ENCODE peak calls at places on chromosomes 13 and 19, in seven cellular contexts. W is tibial artery; P is aorta; O is A673; Z is psoas muscle; U is body of pancreas; T is effector memory CD4-positive, alpha-beta T cell. H is an unnamed sample. For H3K4me1 and H3K9me3, the result is how much of the 10 kb centered on the place peaks cover.

GRCh38 chr13:53001871-53002270 is 26.7 kb upstream of the OLFM4 start:
- DNase-seq in W (no peak), P (no peak), O (no peak), Z (no peak), U (no peak), T (no peak), H (no peak)

GRCh38 chr19:2050349-2050990 is 574 bp downstream of the MKNK2 start:
- DNase-seq in W (no peak), P (peak), O (no peak), Z (no peak), U (no peak), T (no peak), H (peak)

GRCh38 chr19:50723735-50724521 is 764 bp downstream of the CLEC11A start:
- DNase-seq in W (no peak), P (no peak), O (no peak), Z (no peak), U (no peak), T (no peak), H (no peak)

GRCh38 chr13:49958321-49958720 is 22.2 kb upstream of the SPRYD7 start:
- DNase-seq in W (no peak), P (no peak), O (no peak), Z (no peak), U (no peak), T (no peak), H (no peak)

GRCh38 chr13:64239372-64239771 is 2823.7 kb upstream of the PCDH20 start:
- DNase-seq in W (no peak), P (no peak), O (peak), Z (no peak), U (no peak), T (no peak), H (no peak)

GRCh38 chr13:99969934-99970760 is 1.4 kb downstream of the ZIC5 start:
- DNase-seq in W (no peak), P (no peak), O (peak), Z (no peak), U (no peak), T (no peak), H (no peak)

GRCh38 chr13:33649212-33649917 is 168.6 kb upstream of the RFC3 start:
- DNase-seq in W (no peak), P (no peak), O (no peak), Z (no peak), U (no peak), T (no peak), H (no peak)

GRCh38 chr13:110485604-110486003 is 75.9 kb downstream of the RAB20 start:
- DNase-seq in W (no peak), P (no peak), O (no peak), Z (no peak), U (no peak), T (no peak), H (no peak)

GRCh38 chr19:1244693-1245451 is 3.3 kb downstream of the ATP5F1D start:
- DNase-seq in W (no peak), P (peak), O (no peak), Z (peak), U (peak), T (no peak), H (peak)

GRCh38 chr13:104571161-104571889 is 1505.1 kb upstream of the SLC10A2 start:
- DNase-seq in W (peak), P (peak), O (peak), Z (peak), U (peak), T (no peak), H (peak)

GRCh38 chr13:45055902-45056648 is 64.2 kb upstream of the GTF2F2 start:
- DNase-seq in W (no peak), P (no peak), O (peak), Z (no peak), U (no peak), T (no peak), H (no peak)

GRCh38 chr19:13723206-13723605 is 41.1 kb upstream of the MRI1 start:
- DNase-seq in W (no peak), P (no peak), O (no peak), Z (no peak), U (no peak), T (no peak), H (no peak)

GRCh38 chr13:65236841-65237418 is 1993.2 kb downstream of the PCDH9 start:
- DNase-seq in W (no peak), P (no peak), O (peak), Z (no peak), U (no peak), T (no peak), H (no peak)

GRCh38 chr13:106566682-106567420 is 1.1 kb downstream of the ARGLU1 start:
- DNase-seq in W (peak), P (peak), O (peak), Z (peak), U (peak), T (peak), H (peak)

GRCh38 chr19:2848625-2849024 is 7.3 kb downstream of the ZNF555 start:
- DNase-seq in W (no peak), P (no peak), O (no peak), Z (no peak), U (no peak), T (no peak), H (no peak)

GRCh38 chr19:38277969-38278680 is 13.8 kb downstream of the SPINT2 start:
- DNase-seq in W (peak), P (peak), O (no peak), Z (no peak), U (peak), T (no peak), H (peak)

GRCh38 chr19:47494729-47495128 is 10.7 kb upstream of the KPTN start:
- DNase-seq in W (no peak), P (no peak), O (no peak), Z (peak), U (peak), T (no peak), H (peak)

GRCh38 chr13:77595166-77595810 is 59.8 kb downstream of the SCEL start:
- DNase-seq in W (no peak), P (no peak), O (peak), Z (no peak), U (no peak), T (no peak), H (no peak)

GRCh38 chr13:113647351-113648217 is 10.4 kb downstream of the ATP4B start:
- DNase-seq in W (peak), P (peak), O (peak), Z (peak), U (peak), T (no peak), H (peak)

GRCh38 chr19:5534787-5535586 is 32.8 kb downstream of the TINCR start:
- DNase-seq in W (no peak), P (no peak), O (peak), Z (no peak), U (no peak), T (no peak), H (no peak)

GRCh38 chr19:15758379-15758778 is 20.6 kb downstream of the OR10H3 start:
- DNase-seq in W (no peak), P (no peak), O (no peak), Z (no peak), U (no peak), T (no peak), H (no peak)

GRCh38 chr19:56317749-56318148 is 3.1 kb upstream of the ZSCAN5A start:
- DNase-seq in W (no peak), P (no peak), O (no peak), Z (no peak), U (no peak), T (no peak), H (no peak)

GRCh38 chr13:78382481-78382880 is 220.9 kb downstream of the POU4F1 start:
- DNase-seq in W (no peak), P (no peak), O (peak), Z (no peak), U (no peak), T (no peak), H (peak)

GRCh38 chr13:30442854-30443379 is 20.6 kb downstream of the UBE2L5 start:
- DNase-seq in W (no peak), P (no peak), O (peak), Z (no peak), U (no peak), T (no peak), H (no peak)

GRCh38 chr13:35470671-35471465 is 5.6 kb downstream of the MAB21L1 start:
- DNase-seq in W (no peak), P (peak), O (no peak), Z (peak), U (no peak), T (no peak), H (peak)

GRCh38 chr19:35261356-35262100 is 7.2 kb upstream of the USF2 start:
- DNase-seq in W (no peak), P (peak), O (no peak), Z (peak), U (peak), T (no peak), H (no peak)

GRCh38 chr13:86922936-86923335 is 748.2 kb upstream of the SLITRK5 start:
- DNase-seq in W (no peak), P (no peak), O (no peak), Z (no peak), U (no peak), T (no peak), H (no peak)

GRCh38 chr13:83907196-83907989 is 25.1 kb upstream of the SLITRK1 start:
- DNase-seq in W (no peak), P (peak), O (no peak), Z (no peak), U (no peak), T (no peak), H (no peak)

GRCh38 chr13:35818577-35819165 is 312.5 kb downstream of the DCLK1 start:
- DNase-seq in W (no peak), P (no peak), O (peak), Z (no peak), U (no peak), T (no peak), H (no peak)

GRCh38 chr19:12453495-12453894 is 12.7 kb upstream of the ZNF443 start:
- DNase-seq in W (no peak), P (no peak), O (no peak), Z (no peak), U (peak), T (no peak), H (no peak)

GRCh38 chr13:27160657-27161174 is 10.9 kb downstream of the USP12 start:
- DNase-seq in W (no peak), P (no peak), O (no peak), Z (no peak), U (no peak), T (no peak), H (no peak)

GRCh38 chr13:27159806-27160563 is 11.6 kb downstream of the USP12 start:
- DNase-seq in W (no peak), P (no peak), O (no peak), Z (no peak), U (no peak), T (no peak), H (no peak)

GRCh38 chr13:27158335-27158734 is 13.3 kb downstream of the USP12 start:
- DNase-seq in W (no peak), P (no peak), O (no peak), Z (no peak), U (no peak), T (no peak), H (no peak)

GRCh38 chr13:27161980-27162379 is 9.6 kb downstream of the USP12 start:
- DNase-seq in W (no peak), P (no peak), O (no peak), Z (no peak), U (no peak), T (no peak), H (no peak)

DNA sequence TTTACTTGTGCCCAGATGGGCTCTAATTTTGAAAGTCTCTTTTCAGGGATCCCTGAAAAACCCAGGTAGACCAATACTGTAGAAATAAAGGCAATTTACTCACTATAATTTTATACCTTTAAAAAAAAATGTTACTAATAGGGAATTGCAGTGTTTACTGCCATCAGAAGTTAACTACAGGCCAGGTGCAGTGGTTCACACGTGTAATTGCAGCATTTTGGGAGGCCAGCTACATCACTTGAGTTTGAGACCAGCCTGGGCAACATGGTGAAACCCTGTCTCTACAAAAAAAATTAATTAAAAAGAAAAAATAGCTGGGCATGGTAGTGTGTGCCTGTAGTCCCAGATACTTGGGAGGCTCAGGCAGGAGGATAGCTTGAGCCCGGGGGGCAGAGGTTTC is 10.2 kb downstream of the USP12 start:
- DNase-seq in W (no peak), P (no peak), O (no peak), Z (no peak), U (peak), T (no peak), H (no peak)
- H3K4me1 ChIP-seq in W (half or more), P (under half), O (under half), Z (under half), U (under half), T (under half), H (under half)

DNA sequence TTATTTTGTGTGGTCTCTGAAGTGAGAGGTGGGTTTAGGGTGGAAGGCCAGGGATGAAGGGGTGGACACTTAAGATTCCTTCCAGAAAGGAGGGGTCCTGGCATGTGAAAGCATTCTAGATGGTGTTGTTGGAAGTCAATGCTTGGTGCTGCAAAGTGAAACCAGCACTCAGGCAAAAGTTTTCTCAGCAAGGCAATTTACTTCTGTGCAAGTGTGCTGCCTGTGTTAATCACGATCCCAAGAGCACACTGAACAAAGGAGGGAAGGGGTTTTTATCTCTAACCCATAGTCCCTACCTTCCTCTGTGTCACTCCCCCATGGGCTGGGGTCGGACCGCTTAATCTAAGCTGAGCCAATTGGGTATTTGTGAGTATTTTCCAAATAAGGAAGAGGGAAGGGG is 1.3 kb downstream of the ZNF134 start:
- DNase-seq in W (no peak), P (no peak), O (no peak), Z (no peak), U (no peak), T (no peak), H (no peak)
- H3K9me3 ChIP-seq in W (under half), P (under half), O (half or more), Z (half or more), U (half or more), T (under half), H (under half)

DNA sequence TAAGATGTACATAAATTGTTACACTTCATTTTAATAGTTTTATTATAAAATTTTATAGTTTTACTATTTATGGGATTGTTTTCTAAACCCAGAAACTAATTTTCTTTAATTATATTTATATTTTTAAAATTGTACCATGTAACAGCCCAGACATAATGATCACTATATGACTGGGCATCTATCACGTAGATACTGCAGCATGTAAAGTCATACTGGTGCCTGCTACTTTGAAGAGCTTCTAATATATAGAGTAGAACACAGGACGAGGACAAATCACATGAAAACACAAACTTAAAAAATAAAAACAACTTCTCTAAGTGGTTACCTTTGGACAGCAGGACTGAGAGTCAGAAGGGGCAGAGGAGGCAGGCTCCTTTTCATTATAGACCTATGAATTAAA is 5.3 kb downstream of the ELF1 start:
- DNase-seq in W (no peak), P (no peak), O (no peak), Z (no peak), U (no peak), T (no peak), H (no peak)
- H3K4me1 ChIP-seq in W (under half), P (under half), O (under half), Z (under half), U (half or more), T (under half), H (under half)

DNA sequence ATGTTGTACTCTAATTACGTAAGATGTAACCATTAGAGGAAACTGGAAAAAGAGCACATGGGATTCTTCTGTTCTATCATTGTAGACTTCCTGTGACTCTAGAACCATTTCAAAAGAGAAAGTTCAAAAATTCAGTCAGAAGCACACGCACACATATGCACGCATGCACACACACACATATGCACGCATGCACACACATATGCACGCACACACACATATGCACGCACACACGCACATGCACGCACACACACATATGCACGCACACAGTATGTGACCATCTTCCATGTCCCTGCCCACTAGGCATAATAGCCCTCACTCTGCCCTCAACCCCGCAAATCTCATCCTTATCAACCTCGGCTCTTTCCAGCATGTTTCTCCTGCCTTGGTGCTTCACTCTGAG is 14.0 kb downstream of the GP6 start:
- DNase-seq in W (no peak), P (no peak), O (no peak), Z (no peak), U (no peak), T (no peak), H (no peak)
- H3K9me3 ChIP-seq in W (under half), P (under half), O (under half), Z (under half), U (under half), T (under half), H (under half)